ENCODE peak calls at places on chromosomes 11 and 22, in five cellular contexts. U, Q, A, Z and E are unnamed samples.
A peak's percentile ranks its signal among the peaks of the same experiment; 100 is the strongest.

GRCh38 chr11:32343325-32344008 is 91.9 kb downstream of the WT1 start:
- DNase-seq in U (no peak), Q (no peak), A (no peak), Z (no peak), E (no peak)

GRCh38 chr11:1565173-1565903 is 6.7 kb downstream of the DUSP8 start:
- DNase-seq in U (no peak), Z (no peak), A (no peak), Q (no peak), E (no peak)

GRCh38 chr11:65868907-65869306 is 3.7 kb downstream of the EFEMP2 start:
- DNase-seq in A (no peak), Z (no peak), U (no peak), Q (no peak), E (no peak)

GRCh38 chr11:118098996-118099837 is 12.5 kb upstream of the SMIM35 start:
- DNase-seq in A (no peak), U (no peak), Q (no peak), Z (no peak), E (peak; percentile 57)

GRCh38 chr22:37021710-37022482 is 2.4 kb downstream of the MPST start:
- DNase-seq in Q (peak; percentile 59), A (no peak), U (no peak), Z (peak; percentile 77), E (peak; percentile 75)

GRCh38 chr22:24758164-24758799 is 16.2 kb downstream of the PIWIL3 start:
- DNase-seq in U (no peak), Q (peak; percentile 58), A (no peak), Z (no peak), E (no peak)

GRCh38 chr22:21001601-21002325 is at the start of gene THAP7:
- DNase-seq in Z (peak; percentile 99), A (peak; percentile 97), Q (peak; percentile 97), U (peak; percentile 92), E (peak; percentile 95)

GRCh38 chr11:3947084-3947483 is 91.6 kb downstream of the STIM1 start:
- DNase-seq in A (no peak), Q (peak; percentile 72), U (no peak), Z (no peak), E (no peak)

GRCh38 chr22:48894064-48894671 is 933.5 kb downstream of the BRD1 start:
- DNase-seq in U (no peak), A (no peak), Z (no peak), Q (no peak), E (no peak)

GRCh38 chr11:57306941-57307598 is 17.7 kb downstream of the TNKS1BP1 start:
- DNase-seq in U (no peak), Q (peak; percentile 78), Z (peak; percentile 41), A (no peak), E (no peak)

GRCh38 chr11:65661599-65662246 is 993 bp downstream of the RELA start:
- DNase-seq in Z (peak; percentile 45), Q (no peak), A (no peak), U (no peak), E (no peak)

GRCh38 chr11:102430158-102430836 is 22.3 kb downstream of the TMEM123 start:
- DNase-seq in U (no peak), A (no peak), Z (no peak), Q (no peak), E (no peak)

GRCh38 chr11:134579709-134580634 is 167.9 kb upstream of the B3GAT1 start:
- DNase-seq in Q (peak; percentile 84), Z (peak; percentile 72), U (no peak), A (no peak), E (peak; percentile 45)

GRCh38 chr11:116596346-116597260 is 176.2 kb downstream of the BUD13 start:
- DNase-seq in U (no peak), Z (no peak), Q (no peak), A (no peak), E (no peak)

GRCh38 chr22:26590525-26590858 is 560 bp upstream of the TPST2 start:
- DNase-seq in A (no peak), Q (peak; percentile 26), Z (no peak), U (no peak), E (no peak)

GRCh38 chr22:17095538-17095937 is 10.7 kb downstream of the IL17RA start:
- DNase-seq in U (no peak), Q (no peak), Z (peak; percentile 7), A (no peak), E (no peak)

GRCh38 chr11:102234779-102235439 is 82.4 kb upstream of the BIRC3 start:
- DNase-seq in A (no peak), U (no peak), Q (no peak), Z (no peak), E (no peak)

GRCh38 chr11:47394322-47395224 is 13.8 kb upstream of the SLC39A13 start:
- DNase-seq in U (no peak), A (peak; percentile 56), Q (no peak), Z (peak; percentile 47), E (no peak)

GRCh38 chr11:109612481-109612880 is 190.5 kb downstream of the C11orf87 start:
- DNase-seq in U (no peak), Q (no peak), Z (no peak), A (no peak), E (no peak)

GRCh38 chr11:70637949-70638598 is 239.7 kb downstream of the CTTN start:
- DNase-seq in U (no peak), Q (no peak), A (no peak), Z (no peak), E (no peak)

GRCh38 chr11:120324932-120325810 is at the start of gene TLCD5:
- DNase-seq in A (peak; percentile 25), Q (peak; percentile 33), U (peak; percentile 77), Z (peak; percentile 70), E (peak; percentile 70)

GRCh38 chr22:24284747-24285203 is 14.1 kb downstream of the SPECC1L start:
- DNase-seq in U (no peak), A (no peak), Q (peak; percentile 56), Z (no peak), E (no peak)

GRCh38 chr22:19941365-19942070 is at the start of the genes COMT and TXNRD2:
- DNase-seq in Z (peak; percentile 82), Q (peak; percentile 66), U (peak; percentile 51), A (peak; percentile 76), E (no peak)

GRCh38 chr22:47194476-47195155 is 432.2 kb downstream of the TBC1D22A start:
- DNase-seq in A (no peak), Z (no peak), Q (no peak), U (no peak), E (no peak)